ENCODE peak calls at places on chromosome 7, in four cellular contexts. H is H9, D is mesendoderm, V is IMR-90. U is an unnamed sample.

GRCh38 chr7:84637568-84638338 is 443.2 kb upstream of the SEMA3A start:
- DNase-seq in H (no peak), D (peak; percentile 91), V (peak; percentile 90), U (no peak)

GRCh38 chr7:55515569-55516279 is 56.6 kb downstream of the VOPP1 start:
- DNase-seq in H (no peak), D (no peak), V (no peak), U (no peak)

GRCh38 chr7:128954830-128955797 is 17.4 kb downstream of the IRF5 start:
- DNase-seq in H (no peak), D (no peak), V (peak; percentile 80), U (no peak)

GRCh38 chr7:81929386-81929785 is 159.5 kb upstream of the HGF start:
- DNase-seq in H (no peak), D (no peak), V (peak; percentile 73), U (no peak)

GRCh38 chr7:89012016-89012415 is 216.5 kb upstream of the TEX47 start:
- DNase-seq in H (no peak), D (no peak), V (no peak), U (no peak)

GRCh38 chr7:6623589-6624245 is 8.3 kb downstream of the ZNF853 start:
- DNase-seq in H (no peak), D (no peak), V (no peak), U (no peak)

GRCh38 chr7:94366163-94366562 is 28.5 kb upstream of the COL1A2 start:
- DNase-seq in H (no peak), D (no peak), V (no peak), U (no peak)

GRCh38 chr7:45146531-45147379 is 10.8 kb upstream of the RAMP3 start:
- DNase-seq in H (peak; percentile 31), D (no peak), V (no peak), U (no peak)

GRCh38 chr7:77428777-77429231 is 12.7 kb upstream of the GSAP start:
- DNase-seq in H (no peak), D (no peak), V (no peak), U (no peak)

GRCh38 chr7:99642099-99642498 is 25.4 kb downstream of the ZSCAN25 start:
- DNase-seq in H (no peak), D (no peak), V (peak; percentile 26), U (no peak)

GRCh38 chr7:98618786-98619185 is 1.7 kb downstream of the NPTX2 start:
- DNase-seq in H (no peak), D (no peak), V (no peak), U (no peak)

GRCh38 chr7:66304536-66304935 is 99.4 kb downstream of the TPST1 start:
- DNase-seq in H (no peak), D (no peak), V (peak; percentile 54), U (no peak)

DNA sequence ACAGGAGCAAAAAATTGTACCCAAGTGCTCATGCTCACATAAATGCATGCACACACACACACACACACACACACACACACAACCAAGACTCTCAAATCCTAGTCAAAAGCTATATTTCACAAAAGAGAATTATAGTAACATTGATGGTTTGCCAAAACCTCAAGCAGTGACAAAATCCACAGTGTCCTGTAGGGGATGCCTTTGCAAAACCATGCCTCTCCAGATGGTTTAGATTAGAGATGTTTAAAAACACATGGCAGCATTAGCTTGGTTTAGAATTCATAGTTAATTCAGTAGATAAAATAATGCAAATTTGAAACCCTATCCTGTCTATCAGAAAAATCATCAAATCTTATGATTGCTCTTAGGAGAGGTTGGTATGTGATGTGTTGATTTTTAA is 232.2 kb downstream of the DYNC1I1 start:
- DNase-seq in H (no peak), D (no peak), V (no peak), U (no peak)
- H3K4me1 ChIP-seq in H (no peaks in the 10 kb centered on the region), D (no peaks in the 10 kb centered on the region), V (no peaks in the 10 kb centered on the region), U (no peaks in the 10 kb centered on the region)

GRCh38 chr7:2617710-2617975 is 14.1 kb upstream of the TTYH3 start:
- DNase-seq in H (no peak), D (no peak), V (no peak), U (no peak)
- H3K18ac ChIP-seq in H (no peak overlapping the region), D (no peak overlapping the region), V (no peak overlapping the region), U (peak overlapping the region; percentile 81)

DNA sequence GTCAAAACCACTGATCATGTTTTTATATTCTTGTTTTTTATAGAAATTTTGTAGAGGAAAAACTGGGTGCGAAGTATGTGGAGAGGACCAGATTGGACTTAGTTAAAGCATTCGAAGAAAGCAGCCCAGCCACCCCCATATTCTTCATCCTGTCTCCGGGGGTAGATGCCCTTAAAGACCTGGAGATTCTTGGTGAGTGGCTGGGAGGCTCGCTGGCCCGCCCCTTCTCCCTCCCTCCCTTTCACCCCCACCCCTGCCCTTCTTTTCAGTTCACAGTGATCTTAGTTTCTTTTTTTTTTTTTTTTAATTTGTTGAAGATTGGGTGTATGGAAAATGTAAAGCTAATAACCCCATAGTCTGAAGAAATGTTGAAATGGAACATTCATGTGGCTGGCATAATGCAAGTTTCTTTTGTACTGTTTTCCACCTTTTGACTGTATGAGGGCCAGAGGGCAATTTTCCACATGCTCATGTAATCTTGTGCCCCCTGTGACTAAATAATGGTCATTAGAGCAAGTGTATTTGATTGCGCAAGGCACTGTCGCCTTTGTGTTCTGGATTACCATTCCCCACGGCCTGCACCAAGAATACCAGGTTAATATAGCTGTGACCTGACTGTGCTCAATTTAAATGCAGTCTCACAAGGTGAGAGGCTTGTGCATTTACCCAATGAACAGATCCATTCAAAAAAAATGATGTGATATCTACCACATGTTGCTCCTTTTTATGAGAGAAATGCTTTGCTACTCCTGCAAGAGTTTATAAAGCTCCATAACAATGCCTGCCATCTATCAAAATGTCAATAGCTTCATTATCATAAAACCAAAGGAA is 77.7 kb downstream of the CDCA7L start:
- DNase-seq in H (no peak), D (no peak), V (no peak), U (no peak)
- H3K4me1 ChIP-seq in H (peaks cover 26% of the 10 kb centered on the region), D (peaks cover 5% of the 10 kb centered on the region), V (no peaks in the 10 kb centered on the region), U (peaks cover 23% of the 10 kb centered on the region)

GRCh38 chr7:22726345-22726848 is 603 bp upstream of the IL6 start:
- DNase-seq in H (peak; percentile 84), D (peak; percentile 94), V (peak; percentile 90), U (peak; percentile 35)

GRCh38 chr7:22726849-22727792 is at the start of gene IL6:
- DNase-seq in H (peak; percentile 78), D (peak; percentile 85), V (peak; percentile 97), U (no peak)

GRCh38 chr7:22724861-22725260 is 2.1 kb upstream of the IL6 start:
- DNase-seq in H (no peak), D (no peak), V (no peak), U (no peak)

GRCh38 chr7:22723642-22724041 is 3.4 kb upstream of the IL6 start:
- DNase-seq in H (no peak), D (no peak), V (no peak), U (no peak)

GRCh38 chr7:22725585-22725984 is 1.4 kb upstream of the IL6 start:
- DNase-seq in H (no peak), D (peak; percentile 88), V (peak; percentile 48), U (no peak)
- H3K18ac ChIP-seq in H (peak overlapping the region; percentile 51), D (peak overlapping the region; percentile 92), V (peak overlapping the region; percentile 71), U (no peak overlapping the region)

GRCh38 chr7:36045275-36045674 is 107.8 kb upstream of the EEPD1 start:
- DNase-seq in H (no peak), D (no peak), V (peak; percentile 56), U (no peak)

GRCh38 chr7:36040679-36041078 is 112.4 kb upstream of the EEPD1 start:
- DNase-seq in H (no peak), D (no peak), V (peak; percentile 62), U (no peak)

GRCh38 chr7:36047254-36047653 is 105.8 kb upstream of the EEPD1 start:
- DNase-seq in H (no peak), D (peak; percentile 42), V (no peak), U (no peak)

GRCh38 chr7:36045830-36046341 is 107.2 kb upstream of the EEPD1 start:
- DNase-seq in H (peak; percentile 63), D (peak; percentile 81), V (no peak), U (no peak)

GRCh38 chr7:36044096-36044892 is 108.8 kb upstream of the EEPD1 start:
- DNase-seq in H (no peak), D (no peak), V (no peak), U (no peak)
- H3K4me1 ChIP-seq in H (peaks cover 16% of the 10 kb centered on the region), D (peaks cover 8% of the 10 kb centered on the region), V (peaks cover 25% of the 10 kb centered on the region), U (no peaks in the 10 kb centered on the region)

DNA sequence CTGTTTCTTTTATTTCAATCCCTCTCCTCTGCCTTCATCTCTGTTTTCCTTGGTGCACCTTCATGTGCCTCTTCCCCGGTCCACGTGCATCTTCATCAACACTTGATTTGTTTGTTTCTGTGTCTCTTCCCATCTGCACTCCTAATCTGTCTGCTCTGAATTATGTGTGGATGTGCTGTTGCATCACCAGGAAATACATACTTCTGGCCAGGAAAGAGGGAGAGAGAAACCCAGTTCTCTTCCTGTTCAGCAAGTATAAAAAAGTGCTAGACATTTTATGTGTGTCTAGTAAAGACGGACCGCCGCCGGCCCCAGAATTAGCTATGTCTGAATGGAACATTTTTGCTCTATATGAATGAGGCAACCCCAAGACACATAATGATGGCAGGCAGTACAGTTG is 93.8 kb downstream of the CALD1 start:
- DNase-seq in H (no peak), D (no peak), V (peak; percentile 47), U (no peak)
- H3K18ac ChIP-seq in H (no peak overlapping the region), D (no peak overlapping the region), V (no peak overlapping the region), U (no peak overlapping the region)

GRCh38 chr7:144484445-144484844 is 81.0 kb upstream of the NOBOX start:
- DNase-seq in H (no peak), D (no peak), V (no peak), U (no peak)

GRCh38 chr7:144488977-144489376 is 85.5 kb upstream of the NOBOX start:
- DNase-seq in H (no peak), D (no peak), V (no peak), U (no peak)

GRCh38 chr7:144487906-144488305 is 84.4 kb upstream of the NOBOX start:
- DNase-seq in H (peak; percentile 54), D (peak; percentile 87), V (no peak), U (peak; percentile 32)

GRCh38 chr7:144494355-144494754 is 90.9 kb upstream of the NOBOX start:
- DNase-seq in H (no peak), D (no peak), V (no peak), U (no peak)

GRCh38 chr7:144489504-144489903 is 86.0 kb upstream of the NOBOX start:
- DNase-seq in H (no peak), D (no peak), V (no peak), U (no peak)
- H3K4me1 ChIP-seq in H (peaks cover 3% of the 10 kb centered on the region), D (no peaks in the 10 kb centered on the region), V (no peaks in the 10 kb centered on the region), U (no peaks in the 10 kb centered on the region)